ENCODE peak calls at places on chromosomes 7 and 10, in eight cellular contexts. M is neural crest cell, V is B cell, P is H9, Y is brain microvascular endothelial cell, Q is uterus, D is endothelial cell, A is BE2C. U is an unnamed sample.
A peak's percentile ranks its signal among the peaks of the same experiment; 100 is the strongest.

GRCh38 chr10:109676703-109677102 is 246.6 kb downstream of the XPNPEP1 start:
- DNase-seq in M (no peak), V (no peak), P (no peak), Y (no peak), Q (no peak), D (no peak), A (no peak), U (no peak)

GRCh38 chr10:24277771-24278518 is 69.0 kb downstream of the KIAA1217 start:
- DNase-seq in M (no peak), V (no peak), P (no peak), Y (no peak), Q (no peak), D (no peak), A (no peak), U (no peak)

GRCh38 chr7:157248659-157249058 is 88.1 kb upstream of the DNAJB6 start:
- DNase-seq in M (no peak), V (no peak), P (no peak), Y (no peak), Q (no peak), D (no peak), A (no peak), U (no peak)

GRCh38 chr10:52488606-52489485 is 174.8 kb downstream of the DKK1 start:
- DNase-seq in M (no peak), V (no peak), P (no peak), Y (peak; percentile 50), Q (no peak), D (no peak), A (no peak), U (no peak)

GRCh38 chr7:134602921-134603394 is 43.7 kb upstream of the BPGM start:
- DNase-seq in M (no peak), V (no peak), P (no peak), Y (no peak), Q (no peak), D (no peak), A (no peak), U (no peak)

GRCh38 chr10:35924726-35925125 is 282.6 kb upstream of the FZD8 start:
- DNase-seq in M (no peak), V (no peak), P (no peak), Y (no peak), Q (no peak), D (no peak), A (no peak), U (no peak)

GRCh38 chr10:61024801-61025201 is 80.8 kb upstream of the RHOBTB1 start:
- DNase-seq in M (peak; percentile 15), V (no peak), P (peak; percentile 43), Y (peak; percentile 24), Q (no peak), D (peak; percentile 31), A (no peak), U (no peak)

GRCh38 chr10:102408081-102408727 is 10.4 kb downstream of the PSD start:
- DNase-seq in M (no peak), V (no peak), P (no peak), Y (no peak), Q (no peak), D (no peak), A (no peak), U (no peak)

GRCh38 chr10:3658766-3659165 is 126.2 kb downstream of the KLF6 start:
- DNase-seq in M (no peak), V (no peak), P (no peak), Y (no peak), Q (no peak), D (no peak), A (no peak), U (no peak)

GRCh38 chr10:97861351-97861750 is 11.7 kb downstream of the GOLGA7B start:
- DNase-seq in M (no peak), V (no peak), P (no peak), Y (peak; percentile 48), Q (no peak), D (no peak), A (peak; percentile 57), U (no peak)

GRCh38 chr10:5013385-5013784 is 9.7 kb upstream of the AKR1C2 start:
- DNase-seq in M (no peak), V (no peak), P (no peak), Y (no peak), Q (no peak), D (no peak), A (no peak), U (no peak)

GRCh38 chr10:10658157-10658556 is 359.5 kb upstream of the CELF2 start:
- DNase-seq in M (no peak), V (no peak), P (no peak), Y (no peak), Q (no peak), D (no peak), A (no peak), U (no peak)

GRCh38 chr7:23072043-23072442 is 33.5 kb upstream of the KLHL7 start:
- DNase-seq in M (no peak), V (no peak), P (no peak), Y (no peak), Q (no peak), D (no peak), A (no peak), U (no peak)

GRCh38 chr10:53957401-53957800 is 843.6 kb downstream of the PCDH15 start:
- DNase-seq in M (no peak), V (no peak), P (no peak), Y (no peak), Q (no peak), D (no peak), A (no peak), U (no peak)

GRCh38 chr7:40753455-40753854 is 618.6 kb downstream of the SUGCT start:
- DNase-seq in M (no peak), V (no peak), P (no peak), Y (no peak), Q (no peak), D (no peak), A (no peak), U (no peak)

GRCh38 chr7:131488361-131488760 is 68.1 kb downstream of the PODXL start:
- DNase-seq in M (no peak), V (no peak), P (no peak), Y (peak; percentile 11), Q (no peak), D (no peak), A (no peak), U (no peak)

GRCh38 chr7:32616625-32617024 is 121.3 kb downstream of the AVL9 start:
- DNase-seq in M (no peak), V (no peak), P (no peak), Y (peak; percentile 81), Q (peak; percentile 34), D (no peak), A (peak; percentile 32), U (no peak)

GRCh38 chr10:101601541-101601940 is 13.4 kb downstream of the DPCD start:
- DNase-seq in M (no peak), V (no peak), P (no peak), Y (no peak), Q (no peak), D (no peak), A (peak; percentile 31), U (no peak)

GRCh38 chr7:1940402-1940786 is 270.3 kb downstream of the ELFN1 start:
- DNase-seq in M (no peak), V (peak; percentile 91), P (no peak), Y (peak; percentile 64), Q (no peak), D (no peak), A (no peak), U (no peak)

GRCh38 chr10:60237977-60238376 is 151.7 kb downstream of the ANK3 start:
- DNase-seq in M (no peak), V (no peak), P (no peak), Y (peak; percentile 35), Q (no peak), D (no peak), A (no peak), U (no peak)

GRCh38 chr7:1967512-1968396 is 265.0 kb downstream of the MAD1L1 start:
- DNase-seq in M (no peak), V (no peak), P (no peak), Y (no peak), Q (no peak), D (no peak), A (peak; percentile 3), U (no peak)

GRCh38 chr7:34928052-34928451 is 109.2 kb downstream of the DPY19L1 start:
- DNase-seq in M (peak; percentile 56), V (no peak), P (peak; percentile 83), Y (peak; percentile 33), Q (no peak), D (peak; percentile 83), A (peak; percentile 79), U (no peak)

GRCh38 chr7:24980695-24981543 is 941 bp upstream of the OSBPL3 start:
- DNase-seq in M (no peak), V (peak; percentile 65), P (peak; percentile 49), Y (no peak), Q (peak; percentile 18), D (no peak), A (no peak), U (no peak)

GRCh38 chr10:59954296-59954695 is 47.9 kb upstream of the CCDC6 start:
- DNase-seq in M (no peak), V (no peak), P (no peak), Y (no peak), Q (no peak), D (no peak), A (no peak), U (no peak)

GRCh38 chr7:67788689-67789088 is 792.1 kb downstream of the TYW1 start:
- DNase-seq in M (peak; percentile 5), V (no peak), P (no peak), Y (no peak), Q (no peak), D (no peak), A (peak; percentile 62), U (no peak)

DNA sequence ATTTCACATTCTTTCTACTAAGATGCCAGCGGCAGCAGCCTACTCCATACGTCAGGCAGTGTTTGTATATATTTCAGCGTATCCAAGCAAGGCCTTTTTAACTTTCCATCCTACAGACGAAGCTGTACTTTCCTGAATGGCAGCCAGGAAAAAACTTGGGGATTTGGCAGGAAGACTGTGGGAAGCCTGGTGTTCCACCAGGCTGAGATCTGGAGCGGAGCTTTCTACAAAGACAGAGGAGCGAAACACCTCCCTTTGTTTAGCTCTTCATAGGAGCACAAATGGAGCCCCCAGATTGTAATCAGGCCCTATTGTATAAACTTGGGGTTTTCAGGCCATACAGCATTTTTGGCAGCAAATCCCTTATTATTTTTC is 143.8 kb downstream of the TES start:
- DNase-seq in M (no peak), V (no peak), P (no peak), Y (peak; percentile 41), Q (peak; percentile 60), D (no peak), A (no peak), U (no peak)
- TF ChIP-seq CTCF in M (no peak), V (no peak), P (no peak), Y (peak; percentile 17), Q (no peak), D (no peak), A (no peak), U (no peak)

GRCh38 chr7:127585044-127585953 is at the start of gene GCC1:
- DNase-seq in M (peak; percentile 97), V (peak; percentile 91), P (peak; percentile 92), Y (peak; percentile 84), Q (peak; percentile 96), D (peak; percentile 96), A (peak; percentile 95), U (peak; percentile 97)
- TF ChIP-seq CTCF in M (no peak), V (no peak), P (no peak), Y (no peak), Q (no peak), D (no peak), A (no peak), U (no peak)

GRCh38 chr10:122162566-122163181 is 108.4 kb upstream of the BTBD16 start:
- DNase-seq in M (peak; percentile 24), V (no peak), P (no peak), Y (no peak), Q (no peak), D (peak; percentile 40), A (peak; percentile 57), U (no peak)
- TF ChIP-seq CTCF in M (peak; percentile 49), V (no peak), P (peak; percentile 44), Y (peak; percentile 50), Q (no peak), D (no peak), A (peak; percentile 23), U (peak; percentile 16)

GRCh38 chr10:116765549-116766162 is 23.3 kb upstream of the HSPA12A start:
- DNase-seq in M (no peak), V (no peak), P (peak; percentile 48), Y (no peak), Q (no peak), D (no peak), A (no peak), U (no peak)
- TF ChIP-seq CTCF in M (peak; percentile 20), V (no peak), P (peak; percentile 74), Y (peak; percentile 54), Q (no peak), D (no peak), A (peak; percentile 25), U (peak; percentile 14)